ENCODE peak calls at places on chromosomes 3 and 15, in four cellular contexts. One of them, this sample, is unnamed.

GRCh38 chr3:63343674-63344073 is 65.6 kb downstream of the SYNPR start:
- DNase-seq in dorsolateral prefrontal cortex: peak
- DNase-seq in AG04450: peak
- DNase-seq in RWPE1: peak
- DNase-seq in this sample: peak

GRCh38 chr3:146218880-146219866 is 31.7 kb downstream of the PLSCR4 start:
- DNase-seq in AG04450: peak
- DNase-seq in RWPE1: peak
- DNase-seq in dorsolateral prefrontal cortex: no peak
- DNase-seq in this sample: peak

GRCh38 chr3:22893631-22894377 is 309.3 kb upstream of the UBE2E2 start:
- DNase-seq in RWPE1: no peak
- DNase-seq in AG04450: no peak
- DNase-seq in dorsolateral prefrontal cortex: no peak
- DNase-seq in this sample: no peak

GRCh38 chr15:26628071-26628470 is 144.8 kb downstream of the GABRB3 start:
- DNase-seq in AG04450: no peak
- DNase-seq in dorsolateral prefrontal cortex: no peak
- DNase-seq in RWPE1: no peak
- DNase-seq in this sample: no peak

GRCh38 chr3:11410564-11410963 is 138.4 kb downstream of the ATG7 start:
- DNase-seq in dorsolateral prefrontal cortex: no peak
- DNase-seq in AG04450: no peak
- DNase-seq in RWPE1: no peak
- DNase-seq in this sample: no peak

GRCh38 chr15:98077186-98077585 is 116.7 kb downstream of the ARRDC4 start:
- DNase-seq in dorsolateral prefrontal cortex: no peak
- DNase-seq in RWPE1: peak
- DNase-seq in AG04450: no peak
- DNase-seq in this sample: no peak

GRCh38 chr3:29683306-29683993 is 402.6 kb downstream of the RBMS3 start:
- DNase-seq in AG04450: no peak
- DNase-seq in RWPE1: peak
- DNase-seq in dorsolateral prefrontal cortex: no peak
- DNase-seq in this sample: peak

GRCh38 chr3:195198424-195199346 is 72.3 kb downstream of the XXYLT1 start:
- DNase-seq in AG04450: no peak
- DNase-seq in dorsolateral prefrontal cortex: no peak
- DNase-seq in RWPE1: no peak
- DNase-seq in this sample: no peak

GRCh38 chr3:177615015-177615414 is 417.7 kb upstream of the TBL1XR1 start:
- DNase-seq in AG04450: peak
- DNase-seq in dorsolateral prefrontal cortex: no peak
- DNase-seq in RWPE1: peak
- DNase-seq in this sample: peak

GRCh38 chr15:35427091-35427490 is 118.9 kb downstream of the DPH6 start:
- DNase-seq in dorsolateral prefrontal cortex: no peak
- DNase-seq in AG04450: peak
- DNase-seq in RWPE1: peak
- DNase-seq in this sample: peak

GRCh38 chr3:196192036-196193001 is 18.9 kb downstream of the ZDHHC19 start:
- DNase-seq in AG04450: no peak
- DNase-seq in RWPE1: no peak
- DNase-seq in dorsolateral prefrontal cortex: no peak
- DNase-seq in this sample: no peak

GRCh38 chr3:181709537-181710279 is 2.0 kb upstream of the SOX2 start:
- DNase-seq in dorsolateral prefrontal cortex: peak
- DNase-seq in RWPE1: peak
- DNase-seq in AG04450: no peak
- DNase-seq in this sample: peak

GRCh38 chr3:133418361-133418760 is 18.5 kb downstream of the BFSP2 start:
- DNase-seq in AG04450: no peak
- DNase-seq in dorsolateral prefrontal cortex: no peak
- DNase-seq in RWPE1: no peak
- DNase-seq in this sample: no peak

GRCh38 chr15:44215594-44215993 is 20.5 kb upstream of the FRMD5 start:
- DNase-seq in dorsolateral prefrontal cortex: no peak
- DNase-seq in AG04450: peak
- DNase-seq in RWPE1: peak
- DNase-seq in this sample: peak

GRCh38 chr3:2921903-2922302 is 188.3 kb downstream of the IL5RA start:
- DNase-seq in dorsolateral prefrontal cortex: no peak
- DNase-seq in RWPE1: no peak
- DNase-seq in AG04450: no peak
- DNase-seq in this sample: no peak

GRCh38 chr3:32451049-32451659 is 51.5 kb downstream of the CMTM6 start:
- DNase-seq in AG04450: no peak
- DNase-seq in dorsolateral prefrontal cortex: no peak
- DNase-seq in RWPE1: no peak
- DNase-seq in this sample: no peak

GRCh38 chr3:9100132-9100894 is 137.0 kb upstream of the RAD18 start:
- DNase-seq in AG04450: no peak
- DNase-seq in dorsolateral prefrontal cortex: no peak
- DNase-seq in RWPE1: no peak
- DNase-seq in this sample: no peak

GRCh38 chr3:125306620-125307019 is 68.5 kb downstream of the ZNF148 start:
- DNase-seq in RWPE1: no peak
- DNase-seq in dorsolateral prefrontal cortex: no peak
- DNase-seq in AG04450: no peak
- DNase-seq in this sample: no peak

GRCh38 chr3:38157562-38157961 is 7.8 kb upstream of the OXSR1 start:
- DNase-seq in AG04450: no peak
- DNase-seq in dorsolateral prefrontal cortex: no peak
- DNase-seq in RWPE1: peak
- DNase-seq in this sample: no peak

GRCh38 chr15:67820992-67821783 is 4.1 kb upstream of the SKOR1 start:
- DNase-seq in AG04450: no peak
- DNase-seq in RWPE1: peak
- DNase-seq in dorsolateral prefrontal cortex: no peak
- DNase-seq in this sample: no peak

GRCh38 chr15:89132611-89133242 is 44.5 kb downstream of the ABHD2 start:
- DNase-seq in dorsolateral prefrontal cortex: no peak
- DNase-seq in AG04450: no peak
- DNase-seq in RWPE1: no peak
- DNase-seq in this sample: no peak

GRCh38 chr3:180093535-180093934 is 56.8 kb upstream of the PEX5L start:
- DNase-seq in RWPE1: no peak
- DNase-seq in dorsolateral prefrontal cortex: no peak
- DNase-seq in AG04450: no peak
- DNase-seq in this sample: no peak

GRCh38 chr3:4425707-4426106 is 41.4 kb downstream of the SUMF1 start:
- DNase-seq in AG04450: no peak
- DNase-seq in RWPE1: no peak
- DNase-seq in dorsolateral prefrontal cortex: no peak
- DNase-seq in this sample: peak

GRCh38 chr3:164723396-164723795 is 354.9 kb downstream of the SI start:
- DNase-seq in AG04450: no peak
- DNase-seq in dorsolateral prefrontal cortex: no peak
- DNase-seq in RWPE1: no peak
- DNase-seq in this sample: no peak

GRCh38 chr3:152395764-152396163 is 127.0 kb downstream of the MBNL1 start:
- DNase-seq in dorsolateral prefrontal cortex: no peak
- DNase-seq in RWPE1: no peak
- DNase-seq in AG04450: no peak
- DNase-seq in this sample: no peak

GRCh38 chr3:104461431-104461830 is 905.3 kb upstream of the ALCAM start:
- DNase-seq in AG04450: no peak
- DNase-seq in dorsolateral prefrontal cortex: no peak
- DNase-seq in RWPE1: no peak
- DNase-seq in this sample: no peak

DNA sequence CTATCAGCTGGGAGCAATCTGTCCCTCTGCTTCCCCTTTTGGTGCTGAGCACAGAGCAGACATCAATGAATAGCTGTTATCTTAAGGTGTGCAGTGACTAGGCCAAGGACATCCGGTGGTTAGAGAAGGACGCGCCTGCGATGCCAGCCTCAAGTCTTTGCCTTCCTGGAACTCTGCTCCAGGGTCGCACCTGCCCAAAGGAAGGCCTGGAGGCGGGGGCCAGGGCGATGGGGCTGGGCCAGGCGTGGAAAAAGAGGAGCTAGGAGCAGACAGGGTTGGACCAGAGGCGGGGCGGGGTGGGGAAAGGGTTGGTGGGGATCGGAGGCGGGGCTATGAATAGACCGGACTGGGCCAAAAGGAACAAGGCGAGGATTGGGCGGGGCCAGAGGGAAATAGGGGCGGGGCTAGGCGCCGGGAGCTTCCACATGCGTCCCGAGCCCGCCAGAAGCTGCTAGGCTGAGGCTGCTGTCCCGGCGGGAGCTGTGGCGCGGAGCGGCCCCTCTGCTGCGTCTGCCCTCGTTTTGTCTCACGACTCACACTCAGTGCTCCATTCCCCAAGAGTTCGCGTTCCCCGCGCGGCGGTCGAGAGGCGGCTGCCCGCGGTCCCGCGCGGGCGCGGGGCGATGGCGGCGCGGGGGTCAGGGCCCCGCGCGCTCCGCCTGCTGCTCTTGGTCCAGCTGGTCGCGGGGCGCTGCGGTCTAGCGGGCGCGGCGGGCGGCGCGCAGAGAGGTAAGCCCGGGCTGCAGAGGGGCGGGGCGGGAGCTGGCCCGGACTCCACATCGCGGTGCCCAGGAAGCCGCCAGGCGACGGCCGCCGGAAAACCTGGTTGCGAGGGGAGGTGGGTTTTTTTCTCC is at the start of gene CHRNA5:
- DNase-seq in dorsolateral prefrontal cortex: no peak
- DNase-seq in AG04450: peak
- DNase-seq in RWPE1: peak
- DNase-seq in this sample: peak
- H3K27ac ChIP-seq in dorsolateral prefrontal cortex: no peak
- H3K27ac ChIP-seq in AG04450: peak
- H3K27ac ChIP-seq in RWPE1: peak
- H3K27ac ChIP-seq in this sample: no peak

GRCh38 chr3:67500699-67501098 is 153.7 kb downstream of the SUCLG2 start:
- DNase-seq in AG04450: no peak
- DNase-seq in RWPE1: no peak
- DNase-seq in dorsolateral prefrontal cortex: no peak
- DNase-seq in this sample: no peak
- TF ChIP-seq CTCF in AG04450: no peak
- TF ChIP-seq CTCF in RWPE1: no peak
- TF ChIP-seq CTCF in dorsolateral prefrontal cortex: no peak
- TF ChIP-seq CTCF in this sample: no peak

GRCh38 chr3:58679974-58680656 is 13.5 kb upstream of the FAM3D start:
- DNase-seq in RWPE1: peak
- DNase-seq in AG04450: no peak
- DNase-seq in dorsolateral prefrontal cortex: no peak
- DNase-seq in this sample: no peak

GRCh38 chr3:58681863-58682262 is 15.3 kb upstream of the FAM3D start:
- DNase-seq in dorsolateral prefrontal cortex: no peak
- DNase-seq in AG04450: no peak
- DNase-seq in RWPE1: no peak
- DNase-seq in this sample: no peak

GRCh38 chr3:58680896-58681525 is 14.4 kb upstream of the FAM3D start:
- DNase-seq in AG04450: no peak
- DNase-seq in dorsolateral prefrontal cortex: no peak
- DNase-seq in RWPE1: no peak
- DNase-seq in this sample: no peak

GRCh38 chr3:58683001-58683845 is 16.6 kb upstream of the FAM3D start:
- DNase-seq in dorsolateral prefrontal cortex: no peak
- DNase-seq in RWPE1: no peak
- DNase-seq in AG04450: no peak
- DNase-seq in this sample: peak

DNA sequence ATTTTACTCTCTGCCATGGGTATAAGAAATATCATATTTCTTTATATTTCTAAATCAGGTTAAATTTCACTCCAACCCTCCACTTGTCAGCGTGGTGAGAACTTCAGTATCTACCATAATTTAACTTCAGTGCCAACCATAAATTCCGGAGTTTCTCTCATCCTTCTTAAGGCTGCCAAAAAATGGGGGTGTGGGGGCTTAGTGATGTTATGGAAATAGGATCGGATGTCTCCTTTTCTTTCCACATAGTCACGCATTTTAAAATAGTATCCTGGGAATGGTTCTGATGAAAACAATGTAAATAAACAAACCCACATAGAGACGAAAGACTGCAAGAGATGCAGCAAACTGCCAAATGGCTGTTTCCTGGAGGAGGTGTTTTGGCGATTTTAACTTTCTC is 12.9 kb upstream of the FAM3D start:
- DNase-seq in RWPE1: no peak
- DNase-seq in dorsolateral prefrontal cortex: no peak
- DNase-seq in AG04450: no peak
- DNase-seq in this sample: no peak
- H3K27ac ChIP-seq in RWPE1: no peak
- H3K27ac ChIP-seq in dorsolateral prefrontal cortex: no peak
- H3K27ac ChIP-seq in AG04450: no peak
- H3K27ac ChIP-seq in this sample: no peak

GRCh38 chr15:84034831-84035753 is 200.5 kb upstream of the GOLGA6L4 start:
- DNase-seq in dorsolateral prefrontal cortex: no peak
- DNase-seq in RWPE1: peak
- DNase-seq in AG04450: peak
- DNase-seq in this sample: peak
- TF ChIP-seq CTCF in dorsolateral prefrontal cortex: peak
- TF ChIP-seq CTCF in RWPE1: peak
- TF ChIP-seq CTCF in AG04450: peak
- TF ChIP-seq CTCF in this sample: peak

GRCh38 chr15:62922514-62922913 is 120.0 kb upstream of the TPM1 start:
- DNase-seq in AG04450: no peak
- DNase-seq in RWPE1: no peak
- DNase-seq in dorsolateral prefrontal cortex: no peak
- DNase-seq in this sample: no peak
- H3K27ac ChIP-seq in AG04450: no peak
- H3K27ac ChIP-seq in RWPE1: no peak
- H3K27ac ChIP-seq in dorsolateral prefrontal cortex: no peak
- H3K27ac ChIP-seq in this sample: no peak

GRCh38 chr15:101355678-101356464 is 60.8 kb upstream of the SNRPA1 start:
- DNase-seq in dorsolateral prefrontal cortex: no peak
- DNase-seq in RWPE1: no peak
- DNase-seq in AG04450: no peak
- DNase-seq in this sample: no peak

GRCh38 chr15:101357885-101358284 is 62.8 kb upstream of the SNRPA1 start:
- DNase-seq in dorsolateral prefrontal cortex: no peak
- DNase-seq in AG04450: no peak
- DNase-seq in RWPE1: no peak
- DNase-seq in this sample: no peak

GRCh38 chr15:101359365-101359947 is 64.4 kb upstream of the SNRPA1 start:
- DNase-seq in AG04450: no peak
- DNase-seq in dorsolateral prefrontal cortex: no peak
- DNase-seq in RWPE1: peak
- DNase-seq in this sample: peak

GRCh38 chr15:101358895-101359294 is 63.8 kb upstream of the SNRPA1 start:
- DNase-seq in dorsolateral prefrontal cortex: no peak
- DNase-seq in AG04450: no peak
- DNase-seq in RWPE1: peak
- DNase-seq in this sample: peak

DNA sequence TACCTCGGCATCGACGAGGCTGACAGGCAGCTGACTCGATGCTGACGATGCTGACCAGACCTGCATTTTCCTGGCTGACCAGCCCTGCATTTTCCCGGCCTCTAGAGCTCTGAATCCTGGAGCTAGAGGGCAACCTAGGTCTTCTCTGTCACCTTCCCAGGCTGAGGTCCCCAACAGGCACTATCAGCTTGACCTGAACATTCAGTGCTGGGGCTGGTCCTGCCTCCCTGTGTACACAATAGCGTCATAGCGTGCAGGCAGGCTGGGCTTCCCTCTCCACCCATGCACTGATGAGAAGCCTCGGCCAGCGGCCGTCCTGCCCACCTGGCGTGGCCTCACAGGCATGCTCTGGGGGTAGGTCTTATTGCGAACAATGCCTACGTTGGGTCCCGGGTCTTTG is 62.3 kb upstream of the SNRPA1 start:
- DNase-seq in dorsolateral prefrontal cortex: no peak
- DNase-seq in RWPE1: no peak
- DNase-seq in AG04450: no peak
- DNase-seq in this sample: no peak
- TF ChIP-seq CTCF in dorsolateral prefrontal cortex: no peak
- TF ChIP-seq CTCF in RWPE1: no peak
- TF ChIP-seq CTCF in AG04450: no peak
- TF ChIP-seq CTCF in this sample: no peak

This sample was measured in brain microvascular endothelial cell.